ENCODE peak calls at places on chromosomes 3 and 15, in eight cellular contexts. E is mesendoderm; O is CD4-positive, alpha-beta T cell; I is ureter; Y is RWPE1; P is GM23248; G is GM12892; L is posterior cingulate gyrus. Q is an unnamed sample.

GRCh38 chr3:30437172-30437571 is 169.2 kb upstream of the TGFBR2 start:
- DNase-seq in L (no peak), O (no peak), Y (no peak), P (peak), G (no peak), I (no peak), E (peak), Q (no peak)

GRCh38 chr15:39786444-39787056 is 3.9 kb upstream of the FSIP1 start:
- DNase-seq in Y (peak), I (no peak), O (no peak), P (peak), E (peak), G (no peak), L (no peak), Q (no peak)

GRCh38 chr3:2860626-2861025 is 249.5 kb downstream of the IL5RA start:
- DNase-seq in E (no peak), L (no peak), O (no peak), Y (no peak), I (no peak), G (no peak), P (no peak), Q (no peak)

GRCh38 chr15:100020614-100021013 is 287.4 kb upstream of the LYSMD4 start:
- DNase-seq in G (no peak), I (peak), E (no peak), Y (no peak), P (no peak), O (no peak), L (no peak), Q (no peak)

GRCh38 chr15:94235681-94236080 is 4.3 kb downstream of the MCTP2 start:
- DNase-seq in P (no peak), O (no peak), I (no peak), L (no peak), Y (no peak), G (no peak), E (no peak), Q (no peak)

GRCh38 chr15:89017370-89018066 is 70.7 kb upstream of the ABHD2 start:
- DNase-seq in I (peak), G (peak), P (peak), Y (peak), L (peak), E (peak), O (peak), Q (peak)

GRCh38 chr3:183122257-183122932 is 23.1 kb upstream of the MCCC1 start:
- DNase-seq in P (peak), L (no peak), E (peak), G (no peak), Y (peak), I (no peak), O (no peak), Q (no peak)

GRCh38 chr15:101122266-101122665 is 129.6 kb downstream of the CHSY1 start:
- DNase-seq in Y (no peak), L (no peak), P (no peak), O (no peak), G (no peak), I (no peak), E (no peak), Q (no peak)

GRCh38 chr3:174441588-174442316 is 417.4 kb upstream of the NAALADL2 start:
- DNase-seq in P (peak), Y (peak), G (no peak), I (no peak), E (no peak), O (no peak), L (no peak), Q (no peak)

GRCh38 chr3:8869613-8870012 is 93.7 kb downstream of the RAD18 start:
- DNase-seq in G (no peak), Y (peak), I (no peak), P (peak), L (no peak), O (no peak), E (peak), Q (no peak)

GRCh38 chr15:40032125-40032839 is 6.7 kb downstream of the SRP14 start:
- DNase-seq in Y (no peak), O (no peak), I (no peak), L (no peak), P (no peak), E (no peak), G (no peak), Q (no peak)

GRCh38 chr15:90266485-90266884 is 1.0 kb downstream of the NGRN start:
- DNase-seq in I (no peak), O (no peak), P (peak), G (no peak), E (no peak), L (no peak), Y (no peak), Q (no peak)

GRCh38 chr3:162391301-162391700 is 894.7 kb downstream of the OTOL1 start:
- DNase-seq in G (no peak), O (no peak), Y (peak), P (peak), E (no peak), L (no peak), I (no peak), Q (no peak)

GRCh38 chr15:69852482-69853275 is 245.0 kb downstream of the TLE3 start:
- DNase-seq in G (no peak), L (no peak), E (no peak), P (peak), I (no peak), O (no peak), Y (no peak), Q (no peak)

GRCh38 chr3:99686955-99687612 is 48.7 kb downstream of the COL8A1 start:
- DNase-seq in L (no peak), G (no peak), O (no peak), E (peak), P (peak), Y (peak), I (peak), Q (no peak)

GRCh38 chr3:34676431-34676830 is 878.0 kb downstream of the PDCD6IP start:
- DNase-seq in G (no peak), L (no peak), I (no peak), Y (no peak), P (peak), E (no peak), O (no peak), Q (no peak)

GRCh38 chr15:82540984-82541431 is 751 bp upstream of the RPS17 start:
- DNase-seq in P (peak), I (peak), O (no peak), L (no peak), Y (peak), E (peak), G (peak), Q (no peak)

GRCh38 chr3:8954938-8955763 is 8.1 kb downstream of the RAD18 start:
- DNase-seq in Y (no peak), E (peak), P (peak), L (no peak), O (no peak), I (no peak), G (no peak), Q (no peak)

Q was measured in T follicular helper cell.